ENCODE peak calls at places on chromosomes 13 and 19, in six cellular contexts. Q is HFF-Myc, A is thoracic aorta, P is lung, G is BE2C, E is ascending aorta. N is an unnamed sample.

GRCh38 chr13:51919531-51919930 is 57.8 kb downstream of the CCDC70 start:
- DNase-seq in Q (no peak), A (no peak), P (no peak), G (no peak), E (peak), N (no peak)

GRCh38 chr13:59120297-59120843 is 1043.4 kb downstream of the DIAPH3 start:
- DNase-seq in Q (no peak), A (no peak), P (no peak), G (no peak), E (no peak), N (no peak)

GRCh38 chr19:52566588-52566987 is 3.5 kb upstream of the ZNF701 start:
- DNase-seq in Q (peak), A (no peak), P (no peak), G (no peak), E (no peak), N (no peak)

GRCh38 chr19:30784850-30785459 is 412.8 kb downstream of the ZNF536 start:
- DNase-seq in Q (no peak), A (no peak), P (peak), G (peak), E (peak), N (peak)

GRCh38 chr19:30593358-30593757 is 221.2 kb downstream of the ZNF536 start:
- DNase-seq in Q (no peak), A (peak), P (no peak), G (no peak), E (peak), N (no peak)

GRCh38 chr19:46824887-46825730 is 25.5 kb downstream of the AP2S1 start:
- DNase-seq in Q (no peak), A (no peak), P (no peak), G (no peak), E (no peak), N (no peak)

GRCh38 chr19:49896863-49897621 is at the start of gene IL4I1:
- DNase-seq in Q (no peak), A (no peak), P (no peak), G (no peak), E (no peak), N (no peak)

GRCh38 chr19:36939153-36939552 is 23.0 kb downstream of the ZNF568 start:
- DNase-seq in Q (no peak), A (no peak), P (no peak), G (no peak), E (no peak), N (no peak)

GRCh38 chr19:55586976-55587668 is 6.5 kb upstream of the ZNF579 start:
- DNase-seq in Q (peak), A (peak), P (peak), G (peak), E (peak), N (peak)

GRCh38 chr19:43476606-43477005 is 11.2 kb upstream of the LYPD3 start:
- DNase-seq in Q (peak), A (no peak), P (no peak), G (no peak), E (no peak), N (no peak)

GRCh38 chr13:99087954-99088491 is 110.2 kb upstream of the DOCK9 start:
- DNase-seq in Q (no peak), A (no peak), P (no peak), G (peak), E (no peak), N (no peak)

GRCh38 chr13:97226788-97227627 is 4.9 kb downstream of the MBNL2 start:
- DNase-seq in Q (no peak), A (no peak), P (no peak), G (no peak), E (no peak), N (peak)

GRCh38 chr19:38444026-38444425 is 10.5 kb downstream of the RYR1 start:
- DNase-seq in Q (no peak), A (no peak), P (no peak), G (no peak), E (no peak), N (no peak)

GRCh38 chr13:39397866-39398265 is 205.1 kb downstream of the LHFPL6 start:
- DNase-seq in Q (no peak), A (no peak), P (no peak), G (no peak), E (no peak), N (no peak)

GRCh38 chr13:26254583-26255102 is 714 bp downstream of the CDK8 start:
- DNase-seq in Q (no peak), A (peak), P (peak), G (peak), E (peak), N (peak)

GRCh38 chr13:94335786-94336357 is 143.6 kb downstream of the DCT start:
- DNase-seq in Q (no peak), A (no peak), P (no peak), G (no peak), E (no peak), N (no peak)

GRCh38 chr13:33153421-33154381 is 131.9 kb downstream of the STARD13 start:
- DNase-seq in Q (no peak), A (peak), P (no peak), G (no peak), E (no peak), N (no peak)

GRCh38 chr13:39379118-39379517 is 223.9 kb downstream of the LHFPL6 start:
- DNase-seq in Q (no peak), A (no peak), P (no peak), G (no peak), E (no peak), N (no peak)

GRCh38 chr19:1942934-1943555 is 2.1 kb downstream of the CSNK1G2 start:
- DNase-seq in Q (no peak), A (no peak), P (no peak), G (no peak), E (no peak), N (no peak)

GRCh38 chr13:49098771-49099512 is 121.2 kb upstream of the MLNR start:
- DNase-seq in Q (no peak), A (no peak), P (no peak), G (no peak), E (no peak), N (no peak)

GRCh38 chr13:65913173-65913572 is 1317.0 kb downstream of the PCDH9 start:
- DNase-seq in Q (peak), A (no peak), P (no peak), G (no peak), E (no peak), N (no peak)

GRCh38 chr19:14363203-14364097 is 17.8 kb upstream of the ADGRE5 start:
- DNase-seq in Q (no peak), A (peak), P (peak), G (peak), E (peak), N (no peak)

GRCh38 chr19:1156830-1157615 is 17.0 kb downstream of the SBNO2 start:
- DNase-seq in Q (no peak), A (no peak), P (no peak), G (no peak), E (no peak), N (no peak)

GRCh38 chr13:29543230-29544215 is 52.0 kb downstream of the SLC7A1 start:
- DNase-seq in Q (no peak), A (no peak), P (no peak), G (peak), E (no peak), N (no peak)

GRCh38 chr19:2754659-2755447 is 15.0 kb upstream of the SLC39A3 start:
- DNase-seq in Q (no peak), A (no peak), P (no peak), G (no peak), E (no peak), N (no peak)

GRCh38 chr19:15427991-15428471 is 9.2 kb upstream of the AKAP8L start:
- DNase-seq in Q (no peak), A (no peak), P (no peak), G (no peak), E (no peak), N (no peak)

GRCh38 chr13:58085819-58086218 is 454.3 kb downstream of the PCDH17 start:
- DNase-seq in Q (no peak), A (no peak), P (no peak), G (no peak), E (no peak), N (peak)

GRCh38 chr13:101018720-101019119 is 344.1 kb upstream of the TMTC4 start:
- DNase-seq in Q (no peak), A (no peak), P (no peak), G (no peak), E (no peak), N (no peak)

GRCh38 chr13:27551563-27551962 is 68.8 kb downstream of the LNX2 start:
- DNase-seq in Q (no peak), A (no peak), P (no peak), G (no peak), E (no peak), N (no peak)

GRCh38 chr19:16067205-16067938 is 8.9 kb upstream of the TPM4 start:
- DNase-seq in Q (no peak), A (peak), P (peak), G (no peak), E (peak), N (no peak)

GRCh38 chr19:51830263-51830662 is 35.3 kb downstream of the FPR3 start:
- DNase-seq in Q (no peak), A (no peak), P (no peak), G (no peak), E (no peak), N (no peak)

GRCh38 chr13:99123101-99124045 is 77.3 kb upstream of the UBAC2 start:
- DNase-seq in Q (no peak), A (no peak), P (no peak), G (no peak), E (no peak), N (no peak)

GRCh38 chr13:51777921-51778320 is 26.0 kb downstream of the DHRS12 start:
- DNase-seq in Q (no peak), A (no peak), P (no peak), G (no peak), E (no peak), N (no peak)

GRCh38 chr19:51904331-51905165 is at the start of gene ZNF649:
- DNase-seq in Q (peak), A (peak), P (peak), G (peak), E (peak), N (no peak)

GRCh38 chr13:42395066-42395821 is 123.3 kb downstream of the AKAP11 start:
- DNase-seq in Q (no peak), A (no peak), P (no peak), G (no peak), E (no peak), N (peak)

GRCh38 chr13:30049692-30050091 is 199.3 kb upstream of the UBL3 start:
- DNase-seq in Q (no peak), A (no peak), P (no peak), G (no peak), E (no peak), N (no peak)

GRCh38 chr13:30020726-30021312 is 170.4 kb upstream of the UBL3 start:
- DNase-seq in Q (no peak), A (no peak), P (no peak), G (no peak), E (no peak), N (no peak)

GRCh38 chr19:3287814-3288213 is 63.4 kb downstream of the CELF5 start:
- DNase-seq in Q (no peak), A (no peak), P (no peak), G (no peak), E (no peak), N (no peak)

GRCh38 chr19:5225486-5226345 is 114.9 kb downstream of the PTPRS start:
- DNase-seq in Q (no peak), A (no peak), P (no peak), G (peak), E (no peak), N (no peak)

GRCh38 chr19:33780746-33781145 is 15.9 kb upstream of the KCTD15 start:
- DNase-seq in Q (no peak), A (no peak), P (no peak), G (no peak), E (no peak), N (no peak)
- H3K4me3 ChIP-seq in Q (no peak), A (peak), P (no peak), G (no peak), E (peak), N (no peak)

GRCh38 chr19:19324059-19324755 is 3.6 kb downstream of the MAU2 start:
- DNase-seq in Q (no peak), A (no peak), P (no peak), G (no peak), E (no peak), N (no peak)
- H3K4me3 ChIP-seq in Q (no peak), A (no peak), P (no peak), G (no peak), E (no peak), N (no peak)

GRCh38 chr13:93224545-93224944 is 2.1 kb upstream of the GPC6 start:
- DNase-seq in Q (no peak), A (no peak), P (no peak), G (no peak), E (no peak), N (no peak)

GRCh38 chr13:93226065-93226622 is 463 bp upstream of the GPC6 start:
- DNase-seq in Q (no peak), A (no peak), P (no peak), G (no peak), E (no peak), N (no peak)

GRCh38 chr13:93227280-93227905 is 786 bp downstream of the GPC6 start:
- DNase-seq in Q (no peak), A (no peak), P (no peak), G (peak), E (no peak), N (no peak)

GRCh38 chr13:93226623-93227279 is at the start of gene GPC6:
- DNase-seq in Q (peak), A (no peak), P (no peak), G (peak), E (peak), N (no peak)

DNA sequence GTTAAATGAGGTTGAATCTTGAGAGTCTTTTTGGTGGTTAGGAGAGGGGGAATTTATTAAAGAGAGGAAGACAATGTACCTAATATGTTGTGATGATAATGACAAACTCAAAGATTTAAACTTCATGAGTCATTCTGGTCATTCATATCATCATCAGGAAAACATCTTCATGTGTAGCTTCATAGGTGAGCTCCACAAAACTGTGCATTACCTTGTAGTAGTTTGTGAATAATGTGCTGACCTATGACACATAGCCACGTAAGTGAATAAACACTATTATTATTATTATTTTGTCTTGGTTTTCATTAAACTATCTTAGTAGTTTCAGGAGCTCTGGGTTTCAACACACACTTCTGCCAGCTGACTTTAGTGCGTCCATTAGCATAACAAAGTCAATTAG is 997 bp upstream of the GPC6 start:
- DNase-seq in Q (no peak), A (no peak), P (no peak), G (no peak), E (no peak), N (no peak)
- H3K4me3 ChIP-seq in Q (no peak), A (peak), P (no peak), G (no peak), E (no peak), N (no peak)

GRCh38 chr19:35248310-35249145 is at the start of gene LSR:
- DNase-seq in Q (no peak), A (no peak), P (peak), G (no peak), E (no peak), N (no peak)
- H3K4me3 ChIP-seq in Q (peak), A (peak), P (peak), G (no peak), E (peak), N (no peak)

DNA sequence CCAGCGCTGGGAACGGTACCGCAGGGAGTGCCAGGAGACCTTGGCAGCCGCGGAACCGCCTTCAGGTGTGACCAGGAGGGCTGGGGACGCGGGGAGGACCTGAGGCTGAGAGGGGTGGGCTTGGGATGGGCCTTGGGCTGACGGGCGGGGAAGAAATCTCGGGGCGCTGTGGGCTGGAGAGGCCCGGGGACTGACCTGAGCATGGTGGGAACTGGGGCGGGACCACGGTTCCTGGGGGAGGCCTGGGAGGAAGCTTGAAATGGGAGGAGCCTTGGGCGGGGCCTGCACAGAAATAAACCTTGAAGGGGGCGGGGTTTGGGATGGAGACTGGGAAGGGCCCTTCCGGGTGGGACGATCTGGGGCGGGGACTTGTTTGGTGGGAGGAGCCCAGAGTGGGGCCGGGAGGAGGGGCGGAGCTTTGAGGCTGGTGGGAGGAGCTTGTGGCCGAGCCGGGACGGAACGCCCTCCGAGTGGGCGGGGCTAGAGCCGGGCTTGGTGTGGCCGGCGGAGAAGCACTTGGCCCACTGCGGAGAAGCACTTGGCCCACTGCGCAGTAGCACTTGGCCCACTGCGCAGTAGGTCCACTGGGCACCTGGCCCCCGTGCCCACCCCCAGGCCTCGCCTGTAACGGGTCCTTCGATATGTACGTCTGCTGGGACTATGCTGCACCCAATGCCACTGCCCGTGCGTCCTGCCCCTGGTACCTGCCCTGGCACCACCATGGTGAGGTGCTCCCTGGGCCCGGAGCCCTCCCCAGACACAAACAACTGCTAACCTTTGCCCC is 2.8 kb downstream of the GIPR start:
- DNase-seq in Q (no peak), A (no peak), P (peak), G (peak), E (no peak), N (no peak)
- H3K4me3 ChIP-seq in Q (no peak), A (no peak), P (no peak), G (no peak), E (no peak), N (no peak)

DNA sequence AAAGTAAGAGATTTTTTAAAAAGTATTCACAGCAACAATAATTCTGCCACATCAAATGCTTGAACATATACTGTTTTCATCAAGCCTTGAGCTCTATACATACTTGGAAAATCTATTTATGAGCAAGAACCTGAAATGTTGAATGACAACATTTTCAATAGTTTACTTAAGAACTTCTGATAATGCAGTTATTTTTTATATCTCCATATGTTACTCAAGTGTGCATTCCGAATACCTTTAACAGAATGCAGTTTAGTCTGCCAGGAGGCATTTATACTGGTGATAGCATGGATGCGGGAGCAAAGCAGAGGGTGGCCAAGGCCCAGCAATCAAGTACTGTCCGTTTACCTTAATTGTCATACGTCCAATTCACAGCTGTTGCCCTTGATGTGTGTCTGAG is 589.5 kb downstream of the KCTD12 start:
- DNase-seq in Q (no peak), A (no peak), P (no peak), G (no peak), E (no peak), N (no peak)
- H3K4me3 ChIP-seq in Q (no peak), A (no peak), P (no peak), G (no peak), E (no peak), N (no peak)

GRCh38 chr13:46472384-46472783 is 80.6 kb upstream of the LRCH1 start:
- DNase-seq in Q (no peak), A (no peak), P (no peak), G (no peak), E (no peak), N (no peak)

GRCh38 chr13:46475586-46475991 is 77.4 kb upstream of the LRCH1 start:
- DNase-seq in Q (no peak), A (no peak), P (no peak), G (no peak), E (no peak), N (no peak)

GRCh38 chr13:46476174-46476573 is 76.8 kb upstream of the LRCH1 start:
- DNase-seq in Q (no peak), A (no peak), P (no peak), G (no peak), E (no peak), N (no peak)

GRCh38 chr13:46469064-46469463 is 82.0 kb upstream of the RUBCNL start:
- DNase-seq in Q (no peak), A (no peak), P (no peak), G (no peak), E (no peak), N (no peak)

DNA sequence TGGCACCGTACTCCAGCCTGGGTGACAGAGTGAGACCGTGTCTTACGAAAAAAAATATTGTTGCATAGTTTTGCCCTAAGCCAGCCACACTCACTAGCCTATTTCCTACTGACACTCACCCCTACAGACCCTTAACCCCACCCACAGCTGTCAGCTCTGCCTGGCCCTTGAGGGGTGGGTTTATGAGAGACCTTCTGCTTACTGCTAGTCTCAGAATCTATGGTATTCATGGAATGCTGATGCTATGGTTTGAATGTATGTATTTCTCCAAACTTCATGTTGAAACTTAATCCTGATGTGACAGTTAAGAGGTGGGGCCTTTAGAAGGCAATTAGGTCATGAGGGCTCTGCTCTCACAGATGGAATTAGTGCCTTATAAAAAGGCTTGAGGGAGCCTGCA is 79.2 kb upstream of the LRCH1 start:
- DNase-seq in Q (no peak), A (no peak), P (no peak), G (no peak), E (no peak), N (no peak)
- H3K4me3 ChIP-seq in Q (no peak), A (no peak), P (no peak), G (no peak), E (no peak), N (no peak)

DNA sequence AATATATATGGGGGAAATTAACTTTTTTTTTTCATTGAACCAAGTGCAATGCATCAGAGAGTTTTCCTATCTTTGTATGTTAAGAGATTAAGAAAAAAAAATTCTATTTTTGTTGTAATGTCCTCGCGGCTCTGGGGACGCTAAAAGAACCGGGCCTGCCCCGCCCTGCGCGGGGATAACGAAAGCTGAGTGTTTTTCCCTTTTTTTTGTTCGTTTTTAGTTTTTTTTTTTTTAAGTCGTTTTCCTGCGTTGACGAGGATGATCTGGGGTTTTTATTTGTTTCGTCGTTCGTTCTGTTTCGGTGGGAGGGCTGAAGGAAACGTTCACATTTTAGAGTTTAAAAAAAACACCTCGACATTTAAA is 5.7 kb downstream of the LYL1 start:
- DNase-seq in Q (no peak), A (no peak), P (no peak), G (no peak), E (no peak), N (no peak)
- H3K4me3 ChIP-seq in Q (no peak), A (peak), P (no peak), G (no peak), E (no peak), N (no peak)

N was measured in Jurkat, Clone E6-1.